ENCODE peak calls at places on chromosomes 6 and 20, in seven cellular contexts. M is astrocyte of the spinal cord, W is colonic mucosa, E is uterus, J is WTC11, A is omental fat pad, N is GM12864. H is an unnamed sample.

GRCh38 chr6:140341272-140341671 is 966.8 kb upstream of the CITED2 start:
- DNase-seq in W (no peak), N (no peak), J (no peak), E (no peak), A (no peak), M (no peak), H (no peak)

GRCh38 chr20:5731753-5732366 is 18.3 kb upstream of the SHLD1 start:
- DNase-seq in M (no peak), W (no peak), A (no peak), J (no peak), E (no peak), N (no peak), H (no peak)

GRCh38 chr20:4233520-4233919 is 218.2 kb upstream of the RNF24 start:
- DNase-seq in W (no peak), N (no peak), E (no peak), J (no peak), M (no peak), A (no peak), H (no peak)

GRCh38 chr6:156421933-156422332 is 355.2 kb upstream of the ARID1B start:
- DNase-seq in M (no peak), W (no peak), A (no peak), N (no peak), E (no peak), J (no peak), H (no peak)

GRCh38 chr6:43621836-43622180 is 7.3 kb downstream of the GTPBP2 start:
- DNase-seq in A (no peak), E (no peak), J (no peak), W (no peak), M (no peak), N (no peak), H (no peak)

GRCh38 chr6:41591859-41592502 is 45.8 kb downstream of the FOXP4 start:
- DNase-seq in E (peak), W (peak), N (peak), M (peak), A (peak), J (peak), H (peak)

GRCh38 chr6:169894377-169894960 is 143.0 kb downstream of the ERMARD start:
- DNase-seq in A (no peak), E (no peak), N (no peak), J (no peak), W (no peak), M (no peak), H (no peak)

GRCh38 chr6:159878341-159878740 is 12.4 kb upstream of the MAS1 start:
- DNase-seq in E (no peak), A (no peak), J (no peak), W (no peak), N (no peak), M (no peak), H (no peak)

GRCh38 chr6:7058250-7058923 is 49.4 kb upstream of the RREB1 start:
- DNase-seq in J (no peak), N (no peak), E (no peak), W (peak), A (no peak), M (peak), H (no peak)

GRCh38 chr20:35702051-35702823 is 3.0 kb downstream of the ROMO1 start:
- DNase-seq in J (no peak), N (no peak), E (no peak), W (no peak), M (peak), A (no peak), H (no peak)

GRCh38 chr6:138291036-138291848 is 73.0 kb upstream of the PBOV1 start:
- DNase-seq in M (no peak), W (no peak), N (no peak), A (no peak), J (no peak), E (no peak), H (no peak)

GRCh38 chr6:129567374-129567773 is 142.6 kb downstream of the ARHGAP18 start:
- DNase-seq in A (no peak), E (no peak), N (no peak), J (peak), W (peak), M (peak), H (peak)
- TF ChIP-seq CTCF in A (no peak), E (no peak), N (peak), J (peak), W (peak), M (peak), H (peak)

GRCh38 chr20:33169176-33169794 is 1.3 kb downstream of the BPIFA2 start:
- DNase-seq in N (no peak), M (no peak), E (no peak), A (no peak), W (peak), J (peak), H (no peak)
- TF ChIP-seq CTCF in N (peak), M (peak), E (no peak), A (no peak), W (peak), J (peak), H (peak)

DNA sequence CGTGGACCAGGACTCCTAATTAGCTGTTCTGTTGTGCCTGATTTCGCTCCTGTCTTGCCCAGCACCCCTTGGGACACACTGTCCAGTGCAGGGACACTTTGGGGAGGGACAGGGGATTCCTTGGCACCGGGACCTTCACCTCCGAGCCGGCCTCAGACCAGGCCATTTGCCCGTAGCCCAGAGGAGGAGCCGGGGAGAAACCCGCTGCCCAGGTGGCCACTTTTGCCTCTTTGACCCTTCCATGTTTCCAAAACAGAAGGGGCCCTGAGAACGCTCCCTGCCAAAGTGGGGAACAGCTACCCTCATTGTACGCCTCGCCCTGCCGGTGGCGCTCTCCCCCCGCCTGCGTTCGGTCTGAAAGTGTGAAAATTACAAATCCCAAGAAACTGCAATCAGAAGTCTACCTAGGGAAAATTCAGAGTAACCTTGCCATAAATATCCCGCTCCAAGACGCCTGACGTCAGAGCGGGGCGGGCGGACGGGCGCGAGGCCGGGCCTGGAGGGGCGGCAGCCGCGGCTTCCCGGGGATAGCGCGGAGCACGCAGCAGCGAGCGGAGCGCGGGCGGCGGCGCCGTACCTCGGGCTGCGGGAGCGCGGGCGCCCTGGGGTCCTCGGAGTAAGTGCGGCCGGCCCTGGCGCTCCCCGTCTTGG is at the start of gene DAAM2:
- DNase-seq in N (no peak), M (peak), J (peak), A (no peak), E (peak), W (peak), H (peak)
- TF ChIP-seq CTCF in N (no peak), M (peak), J (no peak), A (no peak), E (peak), W (no peak), H (no peak)

GRCh38 chr20:62489186-62489939 is 13.6 kb upstream of the GATA5 start:
- DNase-seq in N (no peak), J (no peak), E (no peak), A (no peak), M (no peak), W (no peak), H (no peak)
- TF ChIP-seq CTCF in N (no peak), J (no peak), E (no peak), A (no peak), M (no peak), W (no peak), H (no peak)

GRCh38 chr6:30763618-30764489 is 19.5 kb upstream of the IER3 start:
- DNase-seq in E (no peak), M (peak), W (no peak), A (no peak), N (no peak), J (peak), H (no peak)
- TF ChIP-seq CTCF in E (no peak), M (no peak), W (no peak), A (no peak), N (no peak), J (no peak), H (no peak)

H was measured in glutamatergic neuron.